ENCODE peak calls at places on chromosome 7, in five cellular contexts. L is activated effector memory CD4-positive, alpha-beta T cell treated with Interleukin-2 at 50 U/mL for 16 hours; R is mucosa of gallbladder; B is heart right ventricle; D is fibroblast of mammary gland. F is an unnamed sample.
A peak's percentile ranks its signal among the peaks of the same experiment; 100 is the strongest.

GRCh38 chr7:18974803-18975202 is 142.6 kb downstream of the TWIST1 start:
- DNase-seq in L (no peak), R (no peak), B (no peak), D (peak; percentile 75), F (peak; percentile 34)

GRCh38 chr7:45714521-45714820 is 140.3 kb downstream of the ADCY1 start:
- DNase-seq in L (no peak), R (no peak), B (no peak), D (no peak), F (no peak)

GRCh38 chr7:154857728-154858681 is 144.9 kb downstream of the PAXIP1 start:
- DNase-seq in L (no peak), R (no peak), B (no peak), D (no peak), F (no peak)

GRCh38 chr7:92727755-92728154 is 108.6 kb downstream of the CDK6 start:
- DNase-seq in L (no peak), R (no peak), B (no peak), D (peak; percentile 90), F (peak; percentile 75)

GRCh38 chr7:40986351-40986873 is 716.5 kb downstream of the INHBA start:
- DNase-seq in L (no peak), R (no peak), B (no peak), D (peak; percentile 99), F (peak; percentile 87)

GRCh38 chr7:30549933-30550493 is 44.7 kb upstream of the GARS1 start:
- DNase-seq in L (no peak), R (no peak), B (peak; percentile 42), D (peak; percentile 15), F (no peak)

GRCh38 chr7:155225516-155225915 is 72.2 kb upstream of the INSIG1 start:
- DNase-seq in L (no peak), R (no peak), B (no peak), D (no peak), F (no peak)

GRCh38 chr7:12305502-12305901 is 94.4 kb downstream of the TMEM106B start:
- DNase-seq in L (no peak), R (no peak), B (no peak), D (no peak), F (no peak)

GRCh38 chr7:107969856-107970255 is 33.1 kb downstream of the LAMB1 start:
- DNase-seq in L (no peak), R (no peak), B (peak; percentile 47), D (no peak), F (no peak)

GRCh38 chr7:103796296-103796962 is 193.0 kb downstream of the RELN start:
- DNase-seq in L (no peak), R (no peak), B (no peak), D (peak; percentile 34), F (no peak)

GRCh38 chr7:12759112-12759511 is 71.7 kb downstream of the ARL4A start:
- DNase-seq in L (no peak), R (no peak), B (no peak), D (peak; percentile 9), F (no peak)

F was measured in HCEC 1CT.